ENCODE peak calls at places on chromosomes 13 and 19, in six cellular contexts. B is coronary artery, V is SK-N-SH, N is stromal cell of bone marrow, S is H1, F is EH. E is an unnamed sample.

GRCh38 chr19:44003461-44004134 is 841 bp downstream of the ZNF230 start:
- DNase-seq in S (peak), B (no peak), F (peak), V (no peak), N (no peak), E (peak)

GRCh38 chr19:23527797-23528196 is 132.5 kb upstream of the ZNF91 start:
- DNase-seq in S (no peak), B (no peak), N (no peak), F (no peak), V (no peak), E (peak)

GRCh38 chr13:98173431-98173921 is 3.6 kb downstream of the RNF113B start:
- DNase-seq in S (no peak), V (no peak), F (peak), B (no peak), N (peak), E (no peak)

GRCh38 chr13:114319441-114319871 is 5.2 kb downstream of the CHAMP1 start:
- DNase-seq in B (no peak), V (no peak), N (peak), S (no peak), F (peak), E (no peak)

GRCh38 chr19:19115954-19116353 is 22.3 kb downstream of the TMEM161A start:
- DNase-seq in S (peak), V (peak), B (no peak), F (peak), N (no peak), E (peak)

GRCh38 chr13:74929436-74929835 is 552.5 kb downstream of the TBC1D4 start:
- DNase-seq in V (no peak), S (no peak), F (peak), B (no peak), N (no peak), E (no peak)

GRCh38 chr13:95641961-95642621 is 2.4 kb downstream of the DZIP1 start:
- DNase-seq in N (no peak), F (peak), S (peak), V (peak), B (peak), E (no peak)

GRCh38 chr13:113907637-113908617 is 44.1 kb upstream of the GAS6 start:
- DNase-seq in B (peak), F (peak), S (no peak), N (no peak), V (no peak), E (peak)

GRCh38 chr13:85738696-85739320 is 60.4 kb downstream of the SLITRK6 start:
- DNase-seq in V (no peak), S (no peak), F (no peak), B (no peak), N (no peak), E (no peak)

GRCh38 chr13:42821437-42821836 is 40.1 kb downstream of the FAM216B start:
- DNase-seq in S (no peak), B (no peak), N (peak), V (no peak), F (peak), E (no peak)

GRCh38 chr13:19670147-19670546 is 36.7 kb downstream of the MPHOSPH8 start:
- DNase-seq in S (no peak), V (no peak), B (no peak), F (no peak), N (no peak), E (no peak)

GRCh38 chr13:46345866-46346265 is 41.2 kb downstream of the RUBCNL start:
- DNase-seq in V (no peak), S (no peak), N (peak), F (peak), B (no peak), E (no peak)

GRCh38 chr19:53394522-53394973 is 401 bp upstream of the ZNF765 start:
- DNase-seq in V (peak), B (peak), N (peak), S (no peak), F (peak), E (no peak)

GRCh38 chr19:38478273-38478971 is 44.9 kb downstream of the RYR1 start:
- DNase-seq in N (no peak), F (peak), S (no peak), V (peak), B (no peak), E (no peak)

GRCh38 chr19:56837492-56837891 is 3.0 kb downstream of the PEG3 start:
- DNase-seq in V (peak), S (no peak), F (no peak), B (peak), N (peak), E (no peak)

GRCh38 chr13:72290962-72291681 is 424.1 kb upstream of the DACH1 start:
- DNase-seq in B (no peak), N (peak), F (peak), S (no peak), V (no peak), E (no peak)

GRCh38 chr19:16067205-16067938 is 8.9 kb upstream of the TPM4 start:
- DNase-seq in B (peak), N (peak), F (peak), S (no peak), V (no peak), E (no peak)

GRCh38 chr19:27746691-27747380 is 1466.1 kb downstream of the UQCRFS1 start:
- DNase-seq in N (no peak), S (peak), F (no peak), B (peak), V (peak), E (peak)

GRCh38 chr19:3075605-3076431 is 13.5 kb upstream of the TLE5 start:
- DNase-seq in F (peak), S (peak), B (no peak), V (peak), N (no peak), E (peak)

GRCh38 chr19:33388231-33388816 is 14.8 kb downstream of the CEBPG start:
- DNase-seq in B (no peak), V (peak), N (peak), S (no peak), F (no peak), E (no peak)

GRCh38 chr13:30925429-30925828 is 7.0 kb upstream of the TEX26 start:
- DNase-seq in F (no peak), B (no peak), N (no peak), V (no peak), S (no peak), E (no peak)

GRCh38 chr19:46610413-46610775 is 9.3 kb downstream of the CALM3 start:
- DNase-seq in V (peak), N (no peak), F (no peak), B (no peak), S (no peak), E (no peak)

GRCh38 chr19:6736169-6736916 is 1.0 kb downstream of the GPR108 start:
- DNase-seq in B (peak), N (peak), S (peak), F (peak), V (peak), E (peak)

GRCh38 chr19:1353144-1353543 is 30.6 kb upstream of the NDUFS7 start:
- DNase-seq in F (no peak), S (no peak), B (no peak), N (no peak), V (no peak), E (no peak)

GRCh38 chr19:41224632-41225031 is 5.6 kb downstream of the AXL start:
- DNase-seq in N (no peak), B (no peak), V (no peak), F (no peak), S (no peak), E (no peak)

GRCh38 chr19:7942981-7943443 is 454 bp downstream of the TIMM44 start:
- DNase-seq in V (peak), F (peak), B (no peak), S (no peak), N (no peak), E (peak)

GRCh38 chr19:43470288-43470687 is 4.9 kb upstream of the LYPD3 start:
- DNase-seq in F (peak), B (no peak), V (peak), S (no peak), N (no peak), E (no peak)

GRCh38 chr19:3653865-3654513 is 27.4 kb upstream of the CACTIN start:
- DNase-seq in V (no peak), B (no peak), N (no peak), F (no peak), S (peak), E (no peak)

GRCh38 chr19:7480222-7480974 is 8.4 kb downstream of the PEX11G start:
- DNase-seq in S (no peak), N (no peak), V (peak), F (no peak), B (no peak), E (no peak)

GRCh38 chr13:23506071-23506820 is 64.0 kb upstream of the TNFRSF19 start:
- DNase-seq in F (peak), N (no peak), B (no peak), V (peak), S (no peak), E (no peak)

GRCh38 chr13:110625771-110626321 is 10.5 kb downstream of the NAXD start:
- DNase-seq in V (no peak), S (no peak), F (no peak), N (no peak), B (no peak), E (no peak)

GRCh38 chr13:74090869-74091605 is 43.2 kb downstream of the KLF12 start:
- DNase-seq in N (no peak), B (no peak), F (no peak), V (no peak), S (no peak), E (no peak)

GRCh38 chr19:7748756-7749155 is 1.4 kb upstream of the CD209 start:
- DNase-seq in V (no peak), N (no peak), S (peak), B (no peak), F (peak), E (no peak)

GRCh38 chr19:10872551-10873107 is 1.3 kb downstream of the CARM1 start:
- DNase-seq in B (no peak), N (no peak), F (peak), V (no peak), S (no peak), E (no peak)

GRCh38 chr19:21838646-21839045 is 2.7 kb upstream of the ZNF43 start:
- DNase-seq in B (no peak), N (no peak), S (no peak), F (no peak), V (no peak), E (no peak)

GRCh38 chr19:6660930-6661329 is 9.0 kb downstream of the TNFSF14 start:
- DNase-seq in V (no peak), N (no peak), F (no peak), S (no peak), B (no peak), E (no peak)

GRCh38 chr13:110279684-110280083 is 27.3 kb downstream of the COL4A1 start:
- DNase-seq in V (no peak), B (no peak), F (no peak), S (no peak), N (no peak), E (no peak)

GRCh38 chr19:14889994-14890393 is 4.1 kb upstream of the OR7A17 start:
- DNase-seq in N (no peak), V (no peak), F (no peak), B (no peak), S (no peak), E (no peak)

GRCh38 chr13:107881362-107881761 is 334.0 kb downstream of the LIG4 start:
- DNase-seq in F (no peak), N (no peak), B (no peak), S (no peak), V (no peak), E (no peak)

E was measured in MM.1S.